ENCODE peak calls at places on chromosomes 2 and 18, in five cellular contexts. One of them, this sample, is unnamed.
A peak's percentile ranks its signal among the peaks of the same experiment; 100 is the strongest.

GRCh38 chr2:55498582-55498981 is 20.9 kb upstream of the CFAP36 start:
- DNase-seq in mesothelial cell of epicardium: no peak
- DNase-seq in neural crest cell: no peak
- DNase-seq in fibroblast of the aortic adventitia: no peak
- DNase-seq in HFFc6: no peak
- DNase-seq in this sample: no peak

GRCh38 chr2:98088261-98088660 is 1.3 kb downstream of the VWA3B start:
- DNase-seq in mesothelial cell of epicardium: no peak
- DNase-seq in neural crest cell: no peak
- DNase-seq in fibroblast of the aortic adventitia: no peak
- DNase-seq in HFFc6: no peak
- DNase-seq in this sample: no peak

GRCh38 chr2:76080154-76080553 is 369.4 kb upstream of the GCFC2 start:
- DNase-seq in mesothelial cell of epicardium: no peak
- DNase-seq in neural crest cell: no peak
- DNase-seq in fibroblast of the aortic adventitia: no peak
- DNase-seq in HFFc6: no peak
- DNase-seq in this sample: no peak

GRCh38 chr18:48806551-48807261 is 144.1 kb downstream of the SMAD7 start:
- DNase-seq in mesothelial cell of epicardium: no peak
- DNase-seq in neural crest cell: no peak
- DNase-seq in fibroblast of the aortic adventitia: peak; percentile 54
- DNase-seq in HFFc6: no peak
- DNase-seq in this sample: peak; percentile 13

GRCh38 chr2:173195100-173195499 is 119.5 kb downstream of the MAP3K20 start:
- DNase-seq in mesothelial cell of epicardium: no peak
- DNase-seq in neural crest cell: no peak
- DNase-seq in fibroblast of the aortic adventitia: no peak
- DNase-seq in HFFc6: no peak
- DNase-seq in this sample: no peak

GRCh38 chr2:220273082-220273481 is 645.7 kb downstream of the SLC4A3 start:
- DNase-seq in mesothelial cell of epicardium: no peak
- DNase-seq in neural crest cell: no peak
- DNase-seq in fibroblast of the aortic adventitia: no peak
- DNase-seq in HFFc6: no peak
- DNase-seq in this sample: no peak

GRCh38 chr2:71901466-71901865 is 246.2 kb downstream of the CYP26B1 start:
- DNase-seq in mesothelial cell of epicardium: no peak
- DNase-seq in neural crest cell: no peak
- DNase-seq in fibroblast of the aortic adventitia: no peak
- DNase-seq in HFFc6: peak; percentile 91
- DNase-seq in this sample: no peak

GRCh38 chr18:875912-876311 is 28.8 kb upstream of the ADCYAP1 start:
- DNase-seq in mesothelial cell of epicardium: no peak
- DNase-seq in neural crest cell: no peak
- DNase-seq in fibroblast of the aortic adventitia: no peak
- DNase-seq in HFFc6: no peak
- DNase-seq in this sample: no peak

GRCh38 chr2:144659731-144660275 is 139.9 kb upstream of the ZEB2 start:
- DNase-seq in mesothelial cell of epicardium: no peak
- DNase-seq in neural crest cell: no peak
- DNase-seq in fibroblast of the aortic adventitia: peak; percentile 77
- DNase-seq in HFFc6: peak; percentile 83
- DNase-seq in this sample: no peak

GRCh38 chr2:175698076-175698475 is 304.0 kb downstream of the LNPK start:
- DNase-seq in mesothelial cell of epicardium: no peak
- DNase-seq in neural crest cell: no peak
- DNase-seq in fibroblast of the aortic adventitia: no peak
- DNase-seq in HFFc6: no peak
- DNase-seq in this sample: no peak

GRCh38 chr2:38791747-38792146 is 13.7 kb downstream of the GEMIN6 start:
- DNase-seq in mesothelial cell of epicardium: no peak
- DNase-seq in neural crest cell: no peak
- DNase-seq in fibroblast of the aortic adventitia: no peak
- DNase-seq in HFFc6: no peak
- DNase-seq in this sample: no peak

GRCh38 chr2:133135035-133135654 is 433.1 kb downstream of the NCKAP5 start:
- DNase-seq in mesothelial cell of epicardium: no peak
- DNase-seq in neural crest cell: no peak
- DNase-seq in fibroblast of the aortic adventitia: no peak
- DNase-seq in HFFc6: no peak
- DNase-seq in this sample: no peak

GRCh38 chr2:41937921-41938708 is 109.7 kb upstream of the PKDCC start:
- DNase-seq in mesothelial cell of epicardium: no peak
- DNase-seq in neural crest cell: no peak
- DNase-seq in fibroblast of the aortic adventitia: peak; percentile 67
- DNase-seq in HFFc6: no peak
- DNase-seq in this sample: no peak

GRCh38 chr2:104930739-104931138 is 76.8 kb downstream of the POU3F3 start:
- DNase-seq in mesothelial cell of epicardium: no peak
- DNase-seq in neural crest cell: no peak
- DNase-seq in fibroblast of the aortic adventitia: no peak
- DNase-seq in HFFc6: no peak
- DNase-seq in this sample: no peak

GRCh38 chr2:229728360-229728759 is 14.0 kb upstream of the DNER start:
- DNase-seq in mesothelial cell of epicardium: no peak
- DNase-seq in neural crest cell: no peak
- DNase-seq in fibroblast of the aortic adventitia: no peak
- DNase-seq in HFFc6: peak; percentile 52
- DNase-seq in this sample: no peak

GRCh38 chr2:57936216-57936615 is 110.4 kb upstream of the VRK2 start:
- DNase-seq in mesothelial cell of epicardium: no peak
- DNase-seq in neural crest cell: no peak
- DNase-seq in fibroblast of the aortic adventitia: no peak
- DNase-seq in HFFc6: peak; percentile 20
- DNase-seq in this sample: no peak

GRCh38 chr2:226611196-226611943 is 188.2 kb downstream of the IRS1 start:
- DNase-seq in mesothelial cell of epicardium: no peak
- DNase-seq in neural crest cell: no peak
- DNase-seq in fibroblast of the aortic adventitia: no peak
- DNase-seq in HFFc6: no peak
- DNase-seq in this sample: no peak

GRCh38 chr2:205675861-205676516 is 6.3 kb upstream of the NRP2 start:
- DNase-seq in mesothelial cell of epicardium: no peak
- DNase-seq in neural crest cell: no peak
- DNase-seq in fibroblast of the aortic adventitia: peak; percentile 89
- DNase-seq in HFFc6: peak; percentile 76
- DNase-seq in this sample: no peak

GRCh38 chr2:190843874-190844699 is 36.5 kb upstream of the GLS start:
- DNase-seq in mesothelial cell of epicardium: no peak
- DNase-seq in neural crest cell: no peak
- DNase-seq in fibroblast of the aortic adventitia: peak; percentile 34
- DNase-seq in HFFc6: peak; percentile 70
- DNase-seq in this sample: no peak

GRCh38 chr2:193929131-193929530 is 1727.9 kb upstream of the SLC39A10 start:
- DNase-seq in mesothelial cell of epicardium: no peak
- DNase-seq in neural crest cell: no peak
- DNase-seq in fibroblast of the aortic adventitia: no peak
- DNase-seq in HFFc6: no peak
- DNase-seq in this sample: no peak

GRCh38 chr2:187658952-187659525 is 104.8 kb upstream of the TFPI start:
- DNase-seq in mesothelial cell of epicardium: no peak
- DNase-seq in neural crest cell: no peak
- DNase-seq in fibroblast of the aortic adventitia: peak; percentile 43
- DNase-seq in HFFc6: peak; percentile 13
- DNase-seq in this sample: no peak
- TF ChIP-seq CTCF in mesothelial cell of epicardium: no peak
- TF ChIP-seq CTCF in neural crest cell: peak; percentile 49
- TF ChIP-seq CTCF in fibroblast of the aortic adventitia: peak; percentile 61
- TF ChIP-seq CTCF in HFFc6: peak; percentile 67
- TF ChIP-seq CTCF in this sample: no peak

GRCh38 chr2:12265646-12266045 is 451.1 kb upstream of the TRIB2 start:
- DNase-seq in mesothelial cell of epicardium: no peak
- DNase-seq in neural crest cell: no peak
- DNase-seq in fibroblast of the aortic adventitia: no peak
- DNase-seq in HFFc6: no peak
- DNase-seq in this sample: no peak
- TF ChIP-seq CTCF in mesothelial cell of epicardium: no peak
- TF ChIP-seq CTCF in neural crest cell: no peak
- TF ChIP-seq CTCF in fibroblast of the aortic adventitia: no peak
- TF ChIP-seq CTCF in HFFc6: no peak
- TF ChIP-seq CTCF in this sample: no peak

GRCh38 chr2:39918886-39919285 is 139.8 kb upstream of the THUMPD2 start:
- DNase-seq in mesothelial cell of epicardium: no peak
- DNase-seq in neural crest cell: no peak
- DNase-seq in fibroblast of the aortic adventitia: no peak
- DNase-seq in HFFc6: no peak
- DNase-seq in this sample: no peak
- TF ChIP-seq CTCF in mesothelial cell of epicardium: no peak
- TF ChIP-seq CTCF in neural crest cell: no peak
- TF ChIP-seq CTCF in fibroblast of the aortic adventitia: no peak
- TF ChIP-seq CTCF in HFFc6: no peak
- TF ChIP-seq CTCF in this sample: no peak

DNA sequence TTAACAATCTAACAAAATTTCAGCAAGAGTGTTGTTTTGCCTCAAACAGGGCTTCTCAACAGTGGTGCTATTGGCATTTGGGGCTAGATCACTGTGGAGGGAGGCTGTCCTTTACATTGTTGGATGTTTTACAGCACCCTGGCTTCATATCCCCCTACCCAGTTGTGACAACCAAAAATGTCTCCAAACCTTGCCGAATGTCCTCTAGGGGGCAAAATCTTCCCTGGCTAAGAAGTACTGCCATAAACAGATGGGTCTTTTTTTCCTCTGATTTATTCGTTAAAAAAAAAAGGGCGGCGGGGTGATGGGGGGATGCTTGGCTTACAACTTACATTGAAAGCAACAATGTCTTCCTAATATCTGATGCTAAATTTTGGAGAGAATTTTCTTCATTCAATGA is 207.6 kb upstream of the CCDC150 start:
- DNase-seq in mesothelial cell of epicardium: no peak
- DNase-seq in neural crest cell: peak; percentile 25
- DNase-seq in fibroblast of the aortic adventitia: no peak
- DNase-seq in HFFc6: no peak
- DNase-seq in this sample: no peak
- TF ChIP-seq CTCF in mesothelial cell of epicardium: no peak
- TF ChIP-seq CTCF in neural crest cell: peak; percentile 63
- TF ChIP-seq CTCF in fibroblast of the aortic adventitia: peak; percentile 44
- TF ChIP-seq CTCF in HFFc6: peak; percentile 75
- TF ChIP-seq CTCF in this sample: no peak

This sample was measured in CD4-positive, alpha-beta T cell.